ENCODE peak calls at places on chromosomes 12 and 14, in five cellular contexts. One of them, this sample, is unnamed.

GRCh38 chr12:53862831-53863230 is 75.8 kb upstream of the HOXC13 start:
- DNase-seq in A549: peak
- DNase-seq in H1: no peak
- DNase-seq in HepG2: no peak
- DNase-seq in GM12878: no peak
- DNase-seq in this sample: no peak

GRCh38 chr12:19382563-19382962 is 56.7 kb upstream of the AEBP2 start:
- DNase-seq in A549: no peak
- DNase-seq in H1: no peak
- DNase-seq in HepG2: no peak
- DNase-seq in GM12878: no peak
- DNase-seq in this sample: no peak

GRCh38 chr14:97180304-97181200 is 383.4 kb downstream of the VRK1 start:
- DNase-seq in A549: peak
- DNase-seq in H1: no peak
- DNase-seq in HepG2: peak
- DNase-seq in GM12878: no peak
- DNase-seq in this sample: peak

GRCh38 chr12:131775124-131775903 is 52.9 kb upstream of the MMP17 start:
- DNase-seq in A549: no peak
- DNase-seq in H1: no peak
- DNase-seq in HepG2: no peak
- DNase-seq in GM12878: no peak
- DNase-seq in this sample: no peak

GRCh38 chr14:21311614-21312013 is 31.7 kb downstream of the RPGRIP1 start:
- DNase-seq in A549: no peak
- DNase-seq in H1: no peak
- DNase-seq in HepG2: no peak
- DNase-seq in GM12878: no peak
- DNase-seq in this sample: no peak

GRCh38 chr14:97458302-97459137 is 661.3 kb downstream of the VRK1 start:
- DNase-seq in A549: no peak
- DNase-seq in H1: peak
- DNase-seq in HepG2: no peak
- DNase-seq in GM12878: no peak
- DNase-seq in this sample: no peak

GRCh38 chr14:68947802-68948201 is 31.3 kb downstream of the ACTN1 start:
- DNase-seq in A549: peak
- DNase-seq in H1: no peak
- DNase-seq in HepG2: no peak
- DNase-seq in GM12878: no peak
- DNase-seq in this sample: no peak

GRCh38 chr12:6201199-6201608 is 1.0 kb downstream of the CD9 start:
- DNase-seq in A549: peak
- DNase-seq in H1: no peak
- DNase-seq in HepG2: no peak
- DNase-seq in GM12878: no peak
- DNase-seq in this sample: no peak

GRCh38 chr12:11607313-11608081 is 42.0 kb upstream of the ETV6 start:
- DNase-seq in A549: no peak
- DNase-seq in H1: no peak
- DNase-seq in HepG2: peak
- DNase-seq in GM12878: no peak
- DNase-seq in this sample: no peak

GRCh38 chr12:66903782-66904396 is 225.0 kb upstream of the GRIP1 start:
- DNase-seq in A549: no peak
- DNase-seq in H1: no peak
- DNase-seq in HepG2: no peak
- DNase-seq in GM12878: no peak
- DNase-seq in this sample: no peak

GRCh38 chr14:79549515-79549914 is 661.8 kb downstream of the DIO2 start:
- DNase-seq in A549: no peak
- DNase-seq in H1: no peak
- DNase-seq in HepG2: no peak
- DNase-seq in GM12878: no peak
- DNase-seq in this sample: no peak

GRCh38 chr12:62263956-62264355 is 3.8 kb downstream of the USP15 start:
- DNase-seq in A549: no peak
- DNase-seq in H1: no peak
- DNase-seq in HepG2: no peak
- DNase-seq in GM12878: no peak
- DNase-seq in this sample: no peak

GRCh38 chr12:121404734-121405133 is 4.8 kb downstream of the RNF34 start:
- DNase-seq in A549: no peak
- DNase-seq in H1: no peak
- DNase-seq in HepG2: peak
- DNase-seq in GM12878: no peak
- DNase-seq in this sample: peak

GRCh38 chr14:55582741-55583140 is 2.7 kb downstream of the KTN1 start:
- DNase-seq in A549: no peak
- DNase-seq in H1: no peak
- DNase-seq in HepG2: no peak
- DNase-seq in GM12878: no peak
- DNase-seq in this sample: no peak

GRCh38 chr12:132600048-132601032 is 10.0 kb downstream of the LRCOL1 start:
- DNase-seq in A549: peak
- DNase-seq in H1: peak
- DNase-seq in HepG2: peak
- DNase-seq in GM12878: no peak
- DNase-seq in this sample: peak

GRCh38 chr14:77400216-77400615 is 23.0 kb downstream of the SAMD15 start:
- DNase-seq in A549: no peak
- DNase-seq in H1: no peak
- DNase-seq in HepG2: no peak
- DNase-seq in GM12878: no peak
- DNase-seq in this sample: no peak

GRCh38 chr12:68364893-68365725 is 32.9 kb upstream of the MDM1 start:
- DNase-seq in A549: peak
- DNase-seq in H1: peak
- DNase-seq in HepG2: peak
- DNase-seq in GM12878: peak
- DNase-seq in this sample: peak

DNA sequence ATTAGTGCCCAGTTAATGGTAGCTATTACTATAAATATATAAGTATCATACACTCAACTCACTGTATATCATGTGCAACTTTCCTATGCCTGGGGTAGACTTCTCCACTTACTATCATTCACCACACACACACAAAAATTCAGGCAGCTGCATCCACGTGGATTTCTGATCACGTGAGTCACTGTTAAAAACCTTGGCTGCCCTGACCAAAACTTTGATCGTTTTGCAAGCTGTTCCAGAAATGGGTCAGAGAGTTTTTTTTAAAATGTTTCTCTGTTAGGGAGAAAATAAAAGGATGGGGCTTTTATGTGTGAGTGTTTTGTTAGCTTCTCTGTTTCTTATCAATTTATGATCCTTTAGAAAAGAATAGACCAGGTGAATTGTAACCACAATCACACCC is 198.2 kb upstream of the CNOT2 start:
- DNase-seq in A549: no peak
- DNase-seq in H1: no peak
- DNase-seq in HepG2: no peak
- DNase-seq in GM12878: no peak
- DNase-seq in this sample: no peak
- TF ChIP-seq HDAC2 in A549: no peak
- TF ChIP-seq HDAC2 in H1: no peak
- TF ChIP-seq HDAC2 in HepG2: no peak
- TF ChIP-seq HDAC2 in GM12878: no peak
- TF ChIP-seq HDAC2 in this sample: no peak

GRCh38 chr12:60872219-60872618 is 1276.4 kb downstream of the SLC16A7 start:
- DNase-seq in A549: no peak
- DNase-seq in H1: no peak
- DNase-seq in HepG2: no peak
- DNase-seq in GM12878: no peak
- DNase-seq in this sample: no peak

GRCh38 chr12:60874091-60874490 is 1278.3 kb downstream of the SLC16A7 start:
- DNase-seq in A549: no peak
- DNase-seq in H1: no peak
- DNase-seq in HepG2: no peak
- DNase-seq in GM12878: no peak
- DNase-seq in this sample: no peak

GRCh38 chr12:60872850-60873713 is 1277.3 kb downstream of the SLC16A7 start:
- DNase-seq in A549: no peak
- DNase-seq in H1: peak
- DNase-seq in HepG2: no peak
- DNase-seq in GM12878: no peak
- DNase-seq in this sample: no peak
- TF ChIP-seq HDAC2 in A549: no peak
- TF ChIP-seq HDAC2 in H1: no peak
- TF ChIP-seq HDAC2 in HepG2: no peak
- TF ChIP-seq HDAC2 in GM12878: no peak
- TF ChIP-seq HDAC2 in this sample: no peak

GRCh38 chr12:538731-539539 is 79.2 kb downstream of the B4GALNT3 start:
- DNase-seq in A549: peak
- DNase-seq in H1: no peak
- DNase-seq in HepG2: no peak
- DNase-seq in GM12878: no peak
- DNase-seq in this sample: no peak
- TF ChIP-seq HDAC2 in A549: no peak
- TF ChIP-seq HDAC2 in H1: no peak
- TF ChIP-seq HDAC2 in HepG2: no peak
- TF ChIP-seq HDAC2 in GM12878: no peak
- TF ChIP-seq HDAC2 in this sample: no peak

GRCh38 chr14:71482701-71483100 is 449.5 kb upstream of the RGS6 start:
- DNase-seq in A549: no peak
- DNase-seq in H1: no peak
- DNase-seq in HepG2: no peak
- DNase-seq in GM12878: no peak
- DNase-seq in this sample: no peak
- TF ChIP-seq HDAC2 in A549: no peak
- TF ChIP-seq HDAC2 in H1: no peak
- TF ChIP-seq HDAC2 in HepG2: no peak
- TF ChIP-seq HDAC2 in GM12878: no peak
- TF ChIP-seq HDAC2 in this sample: no peak

GRCh38 chr12:45458238-45458637 is 242.3 kb downstream of the ANO6 start:
- DNase-seq in A549: no peak
- DNase-seq in H1: no peak
- DNase-seq in HepG2: no peak
- DNase-seq in GM12878: no peak
- DNase-seq in this sample: no peak
- TF ChIP-seq HDAC2 in A549: no peak
- TF ChIP-seq HDAC2 in H1: no peak
- TF ChIP-seq HDAC2 in HepG2: no peak
- TF ChIP-seq HDAC2 in GM12878: no peak
- TF ChIP-seq HDAC2 in this sample: no peak

GRCh38 chr14:87908591-87908990 is 84.4 kb downstream of the GALC start:
- DNase-seq in A549: no peak
- DNase-seq in H1: no peak
- DNase-seq in HepG2: no peak
- DNase-seq in GM12878: no peak
- DNase-seq in this sample: no peak
- TF ChIP-seq HDAC2 in A549: no peak
- TF ChIP-seq HDAC2 in H1: no peak
- TF ChIP-seq HDAC2 in HepG2: no peak
- TF ChIP-seq HDAC2 in GM12878: no peak
- TF ChIP-seq HDAC2 in this sample: no peak

GRCh38 chr12:127760357-127760756 is 506.6 kb upstream of the TMEM132C start:
- DNase-seq in A549: no peak
- DNase-seq in H1: no peak
- DNase-seq in HepG2: no peak
- DNase-seq in GM12878: no peak
- DNase-seq in this sample: no peak

GRCh38 chr12:127761880-127762279 is 505.1 kb upstream of the TMEM132C start:
- DNase-seq in A549: no peak
- DNase-seq in H1: no peak
- DNase-seq in HepG2: no peak
- DNase-seq in GM12878: no peak
- DNase-seq in this sample: no peak

GRCh38 chr12:127760996-127761395 is 506.0 kb upstream of the TMEM132C start:
- DNase-seq in A549: no peak
- DNase-seq in H1: no peak
- DNase-seq in HepG2: no peak
- DNase-seq in GM12878: no peak
- DNase-seq in this sample: no peak
- TF ChIP-seq HDAC2 in A549: no peak
- TF ChIP-seq HDAC2 in H1: no peak
- TF ChIP-seq HDAC2 in HepG2: no peak
- TF ChIP-seq HDAC2 in GM12878: no peak
- TF ChIP-seq HDAC2 in this sample: no peak

GRCh38 chr12:41531147-41531829 is 343.2 kb downstream of the PDZRN4 start:
- DNase-seq in A549: no peak
- DNase-seq in H1: no peak
- DNase-seq in HepG2: no peak
- DNase-seq in GM12878: no peak
- DNase-seq in this sample: no peak
- TF ChIP-seq HDAC2 in A549: no peak
- TF ChIP-seq HDAC2 in H1: no peak
- TF ChIP-seq HDAC2 in HepG2: no peak
- TF ChIP-seq HDAC2 in GM12878: no peak
- TF ChIP-seq HDAC2 in this sample: no peak